ENCODE peak calls at places on chromosomes 4 and X, in five cellular contexts. One of them, this sample, is unnamed.

GRCh38 chrX:148878371-148878770 is 378.0 kb downstream of the AFF2 start:
- DNase-seq in globus pallidus: no peak
- DNase-seq in mesenteric fat pad: no peak
- DNase-seq in hypothalamus: no peak
- DNase-seq in DMS153: no peak
- DNase-seq in this sample: no peak

GRCh38 chr4:11632488-11632887 is 203.8 kb upstream of the HS3ST1 start:
- DNase-seq in DMS153: no peak
- DNase-seq in mesenteric fat pad: no peak
- DNase-seq in globus pallidus: no peak
- DNase-seq in hypothalamus: no peak
- DNase-seq in this sample: no peak

GRCh38 chrX:153637121-153638040 is 9.6 kb upstream of the DUSP9 start:
- DNase-seq in hypothalamus: no peak
- DNase-seq in mesenteric fat pad: peak; percentile 86
- DNase-seq in DMS153: no peak
- DNase-seq in globus pallidus: no peak
- DNase-seq in this sample: no peak

GRCh38 chr4:73690051-73690744 is 50.2 kb upstream of the CXCL8 start:
- DNase-seq in mesenteric fat pad: no peak
- DNase-seq in hypothalamus: no peak
- DNase-seq in DMS153: no peak
- DNase-seq in globus pallidus: no peak
- DNase-seq in this sample: no peak

GRCh38 chrX:46588263-46588662 is 14.7 kb downstream of the CHST7 start:
- DNase-seq in DMS153: no peak
- DNase-seq in globus pallidus: no peak
- DNase-seq in mesenteric fat pad: no peak
- DNase-seq in hypothalamus: peak; percentile 7
- DNase-seq in this sample: no peak

GRCh38 chr4:122246551-122246950 is 94.4 kb downstream of the BLTP1 start:
- DNase-seq in hypothalamus: no peak
- DNase-seq in mesenteric fat pad: no peak
- DNase-seq in DMS153: no peak
- DNase-seq in globus pallidus: no peak
- DNase-seq in this sample: no peak

GRCh38 chr4:54930226-54930625 is 195.2 kb downstream of the KDR start:
- DNase-seq in hypothalamus: no peak
- DNase-seq in mesenteric fat pad: no peak
- DNase-seq in globus pallidus: no peak
- DNase-seq in DMS153: peak; percentile 84
- DNase-seq in this sample: no peak

GRCh38 chr4:118740869-118741268 is 55.7 kb downstream of the METTL14 start:
- DNase-seq in hypothalamus: no peak
- DNase-seq in globus pallidus: no peak
- DNase-seq in DMS153: no peak
- DNase-seq in mesenteric fat pad: no peak
- DNase-seq in this sample: peak; percentile 0

GRCh38 chr4:102663073-102663472 is 97.7 kb downstream of the MANBA start:
- DNase-seq in hypothalamus: no peak
- DNase-seq in DMS153: no peak
- DNase-seq in mesenteric fat pad: no peak
- DNase-seq in globus pallidus: no peak
- DNase-seq in this sample: no peak

GRCh38 chr4:181959121-181959520 is 284.1 kb upstream of the TENM3 start:
- DNase-seq in globus pallidus: no peak
- DNase-seq in hypothalamus: no peak
- DNase-seq in mesenteric fat pad: no peak
- DNase-seq in DMS153: no peak
- DNase-seq in this sample: no peak

GRCh38 chrX:24494544-24495113 is 29.5 kb downstream of the PDK3 start:
- DNase-seq in hypothalamus: no peak
- DNase-seq in mesenteric fat pad: no peak
- DNase-seq in globus pallidus: no peak
- DNase-seq in DMS153: peak; percentile 53
- DNase-seq in this sample: no peak

GRCh38 chr4:141134051-141134450 is 782 bp upstream of the RNF150 start:
- DNase-seq in DMS153: peak; percentile 10
- DNase-seq in hypothalamus: no peak
- DNase-seq in mesenteric fat pad: no peak
- DNase-seq in globus pallidus: no peak
- DNase-seq in this sample: no peak